ENCODE peak calls at places on chromosomes 3 and 15, in seven cellular contexts. H, V, C, A, E, R and T are unnamed samples.

GRCh38 chr3:13655074-13655913 is 106.4 kb downstream of the FBLN2 start:
- DNase-seq in C (peak; percentile 57), H (no peak), R (peak; percentile 91), V (no peak), A (peak; percentile 96), E (peak; percentile 53), T (no peak)

GRCh38 chr15:58934114-58934447 is 602 bp upstream of the SLTM start:
- DNase-seq in A (no peak), C (no peak), R (no peak), E (no peak), V (no peak), H (no peak), T (no peak)

GRCh38 chr3:50147861-50148260 is 7.3 kb upstream of the SEMA3F start:
- DNase-seq in R (no peak), H (no peak), E (no peak), V (no peak), A (peak; percentile 90), C (no peak), T (no peak)

GRCh38 chr15:72856549-72857040 is 73.0 kb upstream of the ADPGK start:
- DNase-seq in V (no peak), R (no peak), E (no peak), A (no peak), C (peak; percentile 1), H (no peak), T (no peak)

GRCh38 chr3:157573281-157573680 is 70.1 kb upstream of the VEPH1 start:
- DNase-seq in R (no peak), C (no peak), H (no peak), E (no peak), A (no peak), V (no peak), T (no peak)

GRCh38 chr3:145807990-145808389 is 353.0 kb downstream of the PLOD2 start:
- DNase-seq in V (no peak), C (no peak), A (peak; percentile 21), R (peak; percentile 29), E (peak; percentile 25), H (no peak), T (no peak)

GRCh38 chr3:173065543-173065970 is 75.5 kb downstream of the SPATA16 start:
- DNase-seq in C (no peak), E (no peak), V (no peak), R (no peak), H (no peak), A (peak; percentile 17), T (no peak)

GRCh38 chr3:67415504-67415903 is 238.9 kb downstream of the SUCLG2 start:
- DNase-seq in E (no peak), A (no peak), H (no peak), R (no peak), V (no peak), C (no peak), T (no peak)

GRCh38 chr15:66706840-66707239 is 4.8 kb downstream of the SMAD6 start:
- DNase-seq in E (no peak), H (no peak), C (no peak), A (peak; percentile 44), V (no peak), R (peak; percentile 19), T (no peak)

GRCh38 chr15:51718199-51718598 is 19.3 kb downstream of the LYSMD2 start:
- DNase-seq in C (no peak), R (peak; percentile 54), E (no peak), A (no peak), V (no peak), H (no peak), T (no peak)

GRCh38 chr15:62533687-62534086 is 368.6 kb upstream of the C2CD4B start:
- DNase-seq in C (no peak), V (no peak), R (peak; percentile 10), E (no peak), A (no peak), H (no peak), T (no peak)

GRCh38 chr3:54511766-54512365 is 389.5 kb downstream of the CACNA2D3 start:
- DNase-seq in E (no peak), C (no peak), V (no peak), A (no peak), R (no peak), H (no peak), T (no peak)

GRCh38 chr3:124701687-124702086 is 28.6 kb upstream of the UMPS start:
- DNase-seq in R (no peak), H (no peak), C (no peak), A (no peak), E (no peak), V (no peak), T (no peak)

GRCh38 chr3:189941679-189942078 is 179.0 kb downstream of the P3H2 start:
- DNase-seq in E (peak; percentile 87), V (no peak), H (no peak), C (no peak), R (no peak), A (no peak), T (no peak)

GRCh38 chr3:145939431-145939830 is 221.6 kb downstream of the PLOD2 start:
- DNase-seq in R (no peak), E (no peak), A (no peak), H (no peak), C (no peak), V (no peak), T (no peak)

GRCh38 chr3:152486364-152486763 is 217.6 kb downstream of the MBNL1 start:
- DNase-seq in A (no peak), E (no peak), C (no peak), V (no peak), R (no peak), H (no peak), T (no peak)

GRCh38 chr15:44029003-44029402 is 166.1 kb downstream of the FRMD5 start:
- DNase-seq in V (no peak), E (no peak), R (no peak), A (no peak), C (no peak), H (no peak), T (no peak)

GRCh38 chr3:128009952-128010846 is 42.0 kb upstream of the SEC61A1 start:
- DNase-seq in E (peak; percentile 14), A (no peak), R (no peak), H (no peak), C (no peak), V (no peak), T (no peak)

GRCh38 chr3:73052857-73053256 is 8.6 kb upstream of the EBLN2 start:
- DNase-seq in H (no peak), A (no peak), R (no peak), V (no peak), E (no peak), C (no peak), T (no peak)

GRCh38 chr3:14525685-14526631 is 14.2 kb downstream of the GRIP2 start:
- DNase-seq in H (peak; percentile 60), C (no peak), R (no peak), V (no peak), A (no peak), E (no peak), T (no peak)

GRCh38 chr3:9747267-9747666 is 2.5 kb upstream of the OGG1 start:
- DNase-seq in H (no peak), C (no peak), V (no peak), E (no peak), R (no peak), A (no peak), T (no peak)

GRCh38 chr3:184353546-184353941 is 7.9 kb downstream of the CLCN2 start:
- DNase-seq in R (no peak), C (no peak), E (no peak), A (no peak), H (no peak), V (no peak), T (no peak)

DNA sequence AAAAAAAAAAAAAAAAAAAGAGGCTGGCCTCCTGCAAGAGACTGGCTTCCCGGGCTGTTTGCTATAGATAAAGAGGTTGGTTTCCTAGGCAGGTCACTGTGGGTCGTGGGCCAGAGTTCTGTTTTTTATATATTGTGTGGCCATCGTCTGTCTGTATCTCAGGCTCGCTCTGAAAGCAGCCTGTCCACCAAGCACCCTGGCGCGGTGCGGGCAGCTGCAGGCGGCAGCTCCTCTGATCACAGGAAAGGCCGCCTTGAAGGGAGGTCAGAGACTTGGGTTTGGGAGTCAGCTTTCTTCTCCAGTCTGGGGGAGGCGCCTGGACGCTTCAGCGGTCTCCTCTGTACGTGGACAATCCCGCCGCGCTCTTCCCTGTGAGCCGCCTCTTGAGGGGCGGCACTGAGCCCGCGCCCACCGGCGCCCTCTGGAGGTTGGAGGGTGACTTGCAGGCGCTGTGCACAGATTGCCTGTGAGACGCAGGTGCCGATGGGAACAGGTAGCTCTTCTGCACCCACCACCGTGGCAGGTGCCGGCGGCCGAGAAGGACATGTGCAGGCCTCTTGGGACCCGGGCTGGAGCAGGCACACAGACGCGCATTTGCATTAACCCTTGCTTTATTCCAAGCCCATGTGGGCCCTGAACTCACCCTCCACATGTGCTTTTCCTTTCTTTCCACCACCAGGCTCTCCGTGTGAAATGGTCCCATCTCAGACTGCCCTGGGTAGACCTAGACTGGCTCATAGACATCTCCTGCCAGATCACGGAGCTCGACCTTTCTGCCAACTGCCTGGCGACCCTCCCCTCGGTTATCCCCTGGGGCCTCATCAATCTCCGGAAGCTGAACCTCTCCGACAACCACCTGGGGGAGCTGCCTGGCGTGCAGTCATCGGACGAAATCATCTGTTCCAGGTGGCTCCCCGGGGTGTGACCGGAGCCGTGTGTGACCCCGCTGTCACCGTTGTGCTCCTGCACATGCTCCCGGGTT is 89.3 kb downstream of the LRRK1 start:
- DNase-seq in H (peak; percentile 86), E (peak; percentile 89), R (peak; percentile 92), V (peak; percentile 67), A (peak; percentile 89), C (peak; percentile 90), T (peak; percentile 41)
- TF ChIP-seq CTCF in H (peak; percentile 85), E (peak; percentile 94), R (peak; percentile 95), V (peak; percentile 99), A (peak; percentile 92), C (peak; percentile 97), T (no peak)

GRCh38 chr15:96354731-96355560 is 24.4 kb downstream of the NR2F2 start:
- DNase-seq in A (no peak), R (peak; percentile 31), H (no peak), E (peak; percentile 76), C (no peak), V (no peak), T (no peak)
- TF ChIP-seq CTCF in A (peak; percentile 42), R (peak; percentile 20), H (peak; percentile 6), E (peak; percentile 26), C (no peak), V (peak; percentile 48), T (peak; percentile 16)

GRCh38 chr3:1275495-1275894 is 182.7 kb downstream of the CNTN6 start:
- DNase-seq in C (no peak), V (no peak), E (peak; percentile 16), A (no peak), H (no peak), R (peak; percentile 56), T (no peak)
- TF ChIP-seq CTCF in C (peak; percentile 47), V (peak; percentile 21), E (no peak), A (peak; percentile 44), H (no peak), R (peak; percentile 66), T (no peak)

GRCh38 chr15:34984884-34985630 is 3.0 kb downstream of the ZNF770 start:
- DNase-seq in H (peak; percentile 65), A (no peak), E (no peak), C (no peak), R (no peak), V (no peak), T (no peak)
- TF ChIP-seq CTCF in H (no peak), A (no peak), E (no peak), C (no peak), R (no peak), V (no peak), T (no peak)